ENCODE peak calls at places on chromosome 22, in seven cellular contexts. A is HCT116, Y is H1, D is K562, O is GM12878, P is SK-N-SH, R is HepG2. Q is an unnamed sample.

GRCh38 chr22:49244466-49245420 is 582.9 kb downstream of the BRD1 start:
- DNase-seq in A (no peak), Y (peak), D (no peak), O (no peak), P (no peak), R (no peak), Q (no peak)

GRCh38 chr22:37726240-37726887 is 29.5 kb downstream of the TRIOBP start:
- DNase-seq in A (no peak), Y (no peak), D (no peak), O (no peak), P (no peak), R (no peak), Q (peak)

GRCh38 chr22:20463324-20464095 is 25.9 kb upstream of the SCARF2 start:
- DNase-seq in A (no peak), Y (no peak), D (no peak), O (no peak), P (no peak), R (no peak), Q (no peak)

GRCh38 chr22:45818130-45819085 is 146.8 kb downstream of the ATXN10 start:
- DNase-seq in A (no peak), Y (no peak), D (no peak), O (no peak), P (peak), R (peak), Q (no peak)

GRCh38 chr22:39773976-39774539 is 119.5 kb downstream of the ENTHD1 start:
- DNase-seq in A (no peak), Y (no peak), D (no peak), O (peak), P (no peak), R (no peak), Q (peak)

GRCh38 chr22:26045855-26046254 is 123.4 kb upstream of the SEZ6L start:
- DNase-seq in A (no peak), Y (no peak), D (no peak), O (no peak), P (no peak), R (no peak), Q (no peak)

GRCh38 chr22:49077586-49077985 is 750.1 kb downstream of the BRD1 start:
- DNase-seq in A (no peak), Y (no peak), D (no peak), O (no peak), P (no peak), R (no peak), Q (no peak)

GRCh38 chr22:28034760-28035401 is 115.8 kb upstream of the PITPNB start:
- DNase-seq in A (no peak), Y (no peak), D (no peak), O (no peak), P (peak), R (no peak), Q (no peak)

GRCh38 chr22:36852056-36852973 is 8.5 kb upstream of the NCF4 start:
- DNase-seq in A (no peak), Y (no peak), D (no peak), O (no peak), P (no peak), R (no peak), Q (no peak)

GRCh38 chr22:22565991-22566390 is 6.9 kb upstream of the PRAME start:
- DNase-seq in A (no peak), Y (no peak), D (no peak), O (no peak), P (no peak), R (no peak), Q (no peak)

GRCh38 chr22:26800858-26801257 is 143.5 kb downstream of the MIAT start:
- DNase-seq in A (no peak), Y (peak), D (peak), O (no peak), P (peak), R (no peak), Q (no peak)

GRCh38 chr22:22785316-22786065 is 102.1 kb upstream of the IGLL5 start:
- DNase-seq in A (no peak), Y (peak), D (no peak), O (no peak), P (no peak), R (no peak), Q (no peak)

GRCh38 chr22:38298312-38299000 is 18.8 kb downstream of the CSNK1E start:
- DNase-seq in A (peak), Y (no peak), D (no peak), O (no peak), P (peak), R (no peak), Q (no peak)

GRCh38 chr22:38872831-38873248 is 824 bp upstream of the CBX6 start:
- DNase-seq in A (no peak), Y (peak), D (peak), O (no peak), P (peak), R (no peak), Q (peak)

GRCh38 chr22:37324340-37325023 is 42.2 kb downstream of the CYTH4 start:
- DNase-seq in A (no peak), Y (no peak), D (no peak), O (no peak), P (peak), R (no peak), Q (no peak)

GRCh38 chr22:20428496-20429253 is 8.9 kb downstream of the SCARF2 start:
- DNase-seq in A (no peak), Y (no peak), D (no peak), O (no peak), P (no peak), R (no peak), Q (no peak)

GRCh38 chr22:20422271-20422958 is 15.2 kb downstream of the SCARF2 start:
- DNase-seq in A (no peak), Y (no peak), D (no peak), O (no peak), P (peak), R (no peak), Q (no peak)

GRCh38 chr22:22141771-22142591 is 102.6 kb upstream of the VPREB1 start:
- DNase-seq in A (no peak), Y (no peak), D (no peak), O (no peak), P (no peak), R (no peak), Q (no peak)

GRCh38 chr22:38317237-38317994 is at the start of gene CSNK1E:
- DNase-seq in A (no peak), Y (peak), D (peak), O (no peak), P (peak), R (no peak), Q (peak)

GRCh38 chr22:19085233-19086043 is 36.8 kb downstream of the DGCR2 start:
- DNase-seq in A (no peak), Y (no peak), D (peak), O (peak), P (peak), R (peak), Q (peak)

GRCh38 chr22:18954333-18954732 is 18.2 kb upstream of the PRODH start:
- DNase-seq in A (no peak), Y (peak), D (peak), O (no peak), P (peak), R (peak), Q (peak)

GRCh38 chr22:32353292-32353691 is 4.4 kb upstream of the RFPL3 start:
- DNase-seq in A (no peak), Y (no peak), D (no peak), O (no peak), P (no peak), R (no peak), Q (no peak)

GRCh38 chr22:32623943-32624342 is 149.3 kb downstream of the FBXO7 start:
- DNase-seq in A (no peak), Y (no peak), D (no peak), O (no peak), P (no peak), R (peak), Q (no peak)

GRCh38 chr22:29268511-29269229 is 602 bp downstream of the EWSR1 start:
- DNase-seq in A (peak), Y (no peak), D (peak), O (no peak), P (peak), R (peak), Q (peak)

GRCh38 chr22:27267145-27267544 is 534.4 kb downstream of the MN1 start:
- DNase-seq in A (no peak), Y (no peak), D (no peak), O (no peak), P (peak), R (no peak), Q (no peak)

GRCh38 chr22:20653795-20654342 is 120.0 kb upstream of the SERPIND1 start:
- DNase-seq in A (no peak), Y (no peak), D (peak), O (no peak), P (no peak), R (no peak), Q (no peak)

GRCh38 chr22:32324505-32325415 is 32.9 kb upstream of the RFPL3 start:
- DNase-seq in A (no peak), Y (peak), D (no peak), O (no peak), P (no peak), R (no peak), Q (no peak)

DNA sequence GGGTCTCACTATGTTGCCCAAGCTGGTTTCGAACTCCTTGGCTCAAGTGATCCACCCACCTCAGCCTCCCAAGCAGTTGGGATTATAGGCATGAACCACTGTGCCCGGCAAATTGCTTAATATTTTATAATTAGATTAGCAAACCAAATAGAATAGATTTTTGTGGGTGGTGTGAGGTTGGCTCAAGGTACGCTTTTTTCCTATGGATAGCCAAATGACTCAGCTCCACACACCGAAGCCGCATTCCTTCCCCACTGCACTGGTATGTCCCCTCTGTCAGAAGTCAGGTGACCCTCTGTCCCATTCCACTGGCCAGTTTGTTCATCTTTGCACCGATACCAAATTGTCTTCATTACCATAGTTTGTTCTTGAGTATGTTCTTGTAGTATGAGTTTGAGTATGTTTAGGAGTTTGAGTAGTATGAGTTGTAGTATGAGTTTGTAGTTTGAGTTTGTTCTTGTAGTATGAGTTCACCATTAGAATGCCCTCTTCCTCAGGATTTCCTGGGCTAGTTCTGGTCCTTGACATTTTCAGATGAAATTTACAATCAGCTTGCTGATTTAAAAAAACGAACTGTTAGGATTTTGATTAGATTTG is 19.4 kb downstream of the SUSD2 start:
- DNase-seq in A (peak), Y (no peak), D (no peak), O (no peak), P (peak), R (peak), Q (no peak)
- TF ChIP-seq JUND in A (peak), Y (no peak), D (no peak), O (no peak), P (no peak), R (no peak), Q (no peak)

GRCh38 chr22:31291716-31292644 is at the start of gene PIK3IP1:
- DNase-seq in A (peak), Y (peak), D (peak), O (peak), P (peak), R (peak), Q (no peak)
- TF ChIP-seq JUND in A (no peak), Y (no peak), D (peak), O (no peak), P (no peak), R (no peak), Q (no peak)

GRCh38 chr22:30333707-30334087 is 7.0 kb upstream of the TBC1D10A start:
- DNase-seq in A (no peak), Y (no peak), D (no peak), O (no peak), P (no peak), R (no peak), Q (no peak)

GRCh38 chr22:30332994-30333706 is 6.4 kb upstream of the TBC1D10A start:
- DNase-seq in A (no peak), Y (no peak), D (no peak), O (no peak), P (no peak), R (no peak), Q (no peak)

GRCh38 chr22:30335236-30335635 is 8.5 kb upstream of the TBC1D10A start:
- DNase-seq in A (no peak), Y (no peak), D (no peak), O (no peak), P (no peak), R (no peak), Q (no peak)

GRCh38 chr22:30334601-30335000 is 7.9 kb upstream of the TBC1D10A start:
- DNase-seq in A (no peak), Y (no peak), D (no peak), O (no peak), P (no peak), R (no peak), Q (no peak)

GRCh38 chr22:30332551-30332950 is 5.8 kb upstream of the TBC1D10A start:
- DNase-seq in A (no peak), Y (no peak), D (no peak), O (no peak), P (no peak), R (no peak), Q (no peak)
- TF ChIP-seq JUND in A (no peak), Y (no peak), D (no peak), O (no peak), P (no peak), R (no peak), Q (no peak)

GRCh38 chr22:50713008-50713385 is 25.0 kb upstream of the ACR start:
- DNase-seq in A (no peak), Y (no peak), D (no peak), O (no peak), P (no peak), R (no peak), Q (no peak)

GRCh38 chr22:50714631-50715179 is 23.3 kb upstream of the ACR start:
- DNase-seq in A (no peak), Y (no peak), D (no peak), O (no peak), P (no peak), R (no peak), Q (no peak)

GRCh38 chr22:50715250-50715649 is 22.8 kb upstream of the ACR start:
- DNase-seq in A (no peak), Y (no peak), D (no peak), O (no peak), P (no peak), R (no peak), Q (no peak)

GRCh38 chr22:50713571-50714056 is 24.4 kb upstream of the ACR start:
- DNase-seq in A (no peak), Y (no peak), D (no peak), O (no peak), P (no peak), R (no peak), Q (no peak)

DNA sequence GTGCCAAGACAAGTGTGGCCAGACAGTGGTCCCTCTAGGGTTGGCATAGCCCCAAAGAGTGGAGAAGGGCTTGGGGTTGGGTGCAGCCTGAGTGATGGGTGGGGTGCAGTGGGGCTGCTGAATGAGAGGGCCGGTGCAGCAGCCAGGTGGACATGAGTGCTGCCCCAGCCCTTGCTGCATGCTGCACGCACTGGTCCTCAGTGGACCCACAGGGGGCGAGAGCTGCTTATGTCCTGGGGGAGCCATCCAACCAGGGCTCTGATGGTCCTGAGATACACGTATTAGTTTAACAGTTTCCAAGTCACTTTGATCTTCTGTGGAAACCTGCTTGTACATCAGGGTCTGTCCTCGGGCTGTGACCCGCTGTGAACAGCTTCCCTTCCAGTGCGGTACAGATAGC is 23.9 kb upstream of the ACR start:
- DNase-seq in A (no peak), Y (no peak), D (no peak), O (no peak), P (no peak), R (no peak), Q (no peak)
- TF ChIP-seq JUND in A (no peak), Y (no peak), D (no peak), O (no peak), P (no peak), R (no peak), Q (no peak)